ENCODE peak calls at places on chromosomes 6 and 20, in ten cellular contexts. One of them, this sample, is unnamed.

GRCh38 chr6:131116755-131117360 is 18.4 kb upstream of the AKAP7 start:
- DNase-seq in stomach: no peak
- DNase-seq in IMR-90: peak
- DNase-seq in left ventricle myocardium inferior: no peak
- DNase-seq in brain microvascular endothelial cell: peak
- DNase-seq in BE2C: no peak
- DNase-seq in uterus: no peak
- DNase-seq in psoas muscle: no peak
- DNase-seq in mucosa of descending colon: peak
- DNase-seq in SK-N-SH: peak
- DNase-seq in this sample: no peak

GRCh38 chr20:2752631-2753455 is 47.6 kb downstream of the CPXM1 start:
- DNase-seq in IMR-90: peak
- DNase-seq in BE2C: no peak
- DNase-seq in brain microvascular endothelial cell: no peak
- DNase-seq in mucosa of descending colon: peak
- DNase-seq in left ventricle myocardium inferior: no peak
- DNase-seq in stomach: no peak
- DNase-seq in psoas muscle: no peak
- DNase-seq in uterus: peak
- DNase-seq in SK-N-SH: no peak
- DNase-seq in this sample: no peak

GRCh38 chr6:124955108-124955851 is 7.0 kb upstream of the RNF217 start:
- DNase-seq in BE2C: peak
- DNase-seq in stomach: no peak
- DNase-seq in uterus: no peak
- DNase-seq in left ventricle myocardium inferior: no peak
- DNase-seq in IMR-90: no peak
- DNase-seq in SK-N-SH: no peak
- DNase-seq in brain microvascular endothelial cell: no peak
- DNase-seq in psoas muscle: no peak
- DNase-seq in mucosa of descending colon: no peak
- DNase-seq in this sample: no peak

GRCh38 chr6:134394141-134394648 is 76.3 kb upstream of the SGK1 start:
- DNase-seq in uterus: no peak
- DNase-seq in left ventricle myocardium inferior: no peak
- DNase-seq in psoas muscle: no peak
- DNase-seq in BE2C: no peak
- DNase-seq in stomach: no peak
- DNase-seq in brain microvascular endothelial cell: no peak
- DNase-seq in IMR-90: no peak
- DNase-seq in mucosa of descending colon: no peak
- DNase-seq in SK-N-SH: no peak
- DNase-seq in this sample: no peak

GRCh38 chr6:15913001-15913400 is 215.9 kb upstream of the MYLIP start:
- DNase-seq in mucosa of descending colon: no peak
- DNase-seq in left ventricle myocardium inferior: no peak
- DNase-seq in IMR-90: no peak
- DNase-seq in stomach: no peak
- DNase-seq in brain microvascular endothelial cell: no peak
- DNase-seq in psoas muscle: no peak
- DNase-seq in uterus: no peak
- DNase-seq in BE2C: no peak
- DNase-seq in SK-N-SH: no peak
- DNase-seq in this sample: no peak

GRCh38 chr6:43907789-43908472 is 137.9 kb downstream of the VEGFA start:
- DNase-seq in brain microvascular endothelial cell: no peak
- DNase-seq in uterus: no peak
- DNase-seq in SK-N-SH: peak
- DNase-seq in IMR-90: no peak
- DNase-seq in psoas muscle: peak
- DNase-seq in stomach: no peak
- DNase-seq in left ventricle myocardium inferior: peak
- DNase-seq in mucosa of descending colon: no peak
- DNase-seq in BE2C: peak
- DNase-seq in this sample: no peak

GRCh38 chr6:106512958-106513480 is 116.3 kb downstream of the RTN4IP1 start:
- DNase-seq in BE2C: no peak
- DNase-seq in uterus: no peak
- DNase-seq in mucosa of descending colon: no peak
- DNase-seq in psoas muscle: no peak
- DNase-seq in SK-N-SH: no peak
- DNase-seq in stomach: no peak
- DNase-seq in left ventricle myocardium inferior: no peak
- DNase-seq in brain microvascular endothelial cell: no peak
- DNase-seq in IMR-90: no peak
- DNase-seq in this sample: no peak

GRCh38 chr6:77457720-77458349 is 5.5 kb downstream of the HTR1B start:
- DNase-seq in brain microvascular endothelial cell: peak
- DNase-seq in IMR-90: peak
- DNase-seq in BE2C: peak
- DNase-seq in uterus: peak
- DNase-seq in psoas muscle: peak
- DNase-seq in mucosa of descending colon: peak
- DNase-seq in stomach: peak
- DNase-seq in left ventricle myocardium inferior: peak
- DNase-seq in SK-N-SH: peak
- DNase-seq in this sample: peak

GRCh38 chr6:41896280-41896679 is 1.1 kb upstream of the USP49 start:
- DNase-seq in IMR-90: no peak
- DNase-seq in left ventricle myocardium inferior: no peak
- DNase-seq in BE2C: no peak
- DNase-seq in uterus: no peak
- DNase-seq in mucosa of descending colon: no peak
- DNase-seq in SK-N-SH: no peak
- DNase-seq in stomach: no peak
- DNase-seq in brain microvascular endothelial cell: no peak
- DNase-seq in psoas muscle: no peak
- DNase-seq in this sample: no peak

GRCh38 chr6:31615748-31616147 is 714 bp downstream of the AIF1 start:
- DNase-seq in mucosa of descending colon: no peak
- DNase-seq in IMR-90: no peak
- DNase-seq in brain microvascular endothelial cell: no peak
- DNase-seq in left ventricle myocardium inferior: no peak
- DNase-seq in SK-N-SH: no peak
- DNase-seq in BE2C: no peak
- DNase-seq in psoas muscle: no peak
- DNase-seq in stomach: no peak
- DNase-seq in uterus: no peak
- DNase-seq in this sample: no peak

GRCh38 chr6:139126255-139126654 is 8.6 kb upstream of the HECA start:
- DNase-seq in brain microvascular endothelial cell: peak
- DNase-seq in SK-N-SH: no peak
- DNase-seq in uterus: no peak
- DNase-seq in mucosa of descending colon: no peak
- DNase-seq in BE2C: no peak
- DNase-seq in left ventricle myocardium inferior: no peak
- DNase-seq in stomach: no peak
- DNase-seq in psoas muscle: no peak
- DNase-seq in IMR-90: peak
- DNase-seq in this sample: no peak

GRCh38 chr6:10460096-10460495 is 45.2 kb upstream of the TFAP2A start:
- DNase-seq in BE2C: no peak
- DNase-seq in left ventricle myocardium inferior: no peak
- DNase-seq in SK-N-SH: no peak
- DNase-seq in brain microvascular endothelial cell: no peak
- DNase-seq in psoas muscle: no peak
- DNase-seq in IMR-90: no peak
- DNase-seq in mucosa of descending colon: no peak
- DNase-seq in stomach: no peak
- DNase-seq in uterus: no peak
- DNase-seq in this sample: no peak

GRCh38 chr20:37992802-37993538 is 40.3 kb downstream of the TTI1 start:
- DNase-seq in BE2C: no peak
- DNase-seq in IMR-90: peak
- DNase-seq in psoas muscle: peak
- DNase-seq in uterus: no peak
- DNase-seq in mucosa of descending colon: peak
- DNase-seq in stomach: no peak
- DNase-seq in SK-N-SH: peak
- DNase-seq in brain microvascular endothelial cell: peak
- DNase-seq in left ventricle myocardium inferior: peak
- DNase-seq in this sample: peak

GRCh38 chr20:1830240-1830639 is 65.0 kb upstream of the SIRPA start:
- DNase-seq in SK-N-SH: peak
- DNase-seq in IMR-90: peak
- DNase-seq in brain microvascular endothelial cell: peak
- DNase-seq in psoas muscle: peak
- DNase-seq in BE2C: peak
- DNase-seq in mucosa of descending colon: no peak
- DNase-seq in stomach: no peak
- DNase-seq in uterus: no peak
- DNase-seq in left ventricle myocardium inferior: peak
- DNase-seq in this sample: peak

GRCh38 chr20:53028337-53029007 is 56.3 kb downstream of the TSHZ2 start:
- DNase-seq in stomach: no peak
- DNase-seq in brain microvascular endothelial cell: no peak
- DNase-seq in left ventricle myocardium inferior: no peak
- DNase-seq in IMR-90: no peak
- DNase-seq in uterus: no peak
- DNase-seq in mucosa of descending colon: no peak
- DNase-seq in SK-N-SH: no peak
- DNase-seq in BE2C: no peak
- DNase-seq in psoas muscle: no peak
- DNase-seq in this sample: no peak

GRCh38 chr6:13026557-13026956 is 301.8 kb downstream of the TBC1D7 start:
- DNase-seq in psoas muscle: no peak
- DNase-seq in left ventricle myocardium inferior: no peak
- DNase-seq in IMR-90: no peak
- DNase-seq in stomach: no peak
- DNase-seq in mucosa of descending colon: no peak
- DNase-seq in uterus: no peak
- DNase-seq in SK-N-SH: peak
- DNase-seq in brain microvascular endothelial cell: no peak
- DNase-seq in BE2C: no peak
- DNase-seq in this sample: no peak
- TF ChIP-seq CTCF in psoas muscle: no peak
- TF ChIP-seq CTCF in left ventricle myocardium inferior: no peak
- TF ChIP-seq CTCF in IMR-90: no peak
- TF ChIP-seq CTCF in stomach: no peak
- TF ChIP-seq CTCF in mucosa of descending colon: no peak
- TF ChIP-seq CTCF in uterus: no peak
- TF ChIP-seq CTCF in SK-N-SH: no peak
- TF ChIP-seq CTCF in brain microvascular endothelial cell: no peak
- TF ChIP-seq CTCF in BE2C: no peak
- TF ChIP-seq CTCF in this sample: no peak

DNA sequence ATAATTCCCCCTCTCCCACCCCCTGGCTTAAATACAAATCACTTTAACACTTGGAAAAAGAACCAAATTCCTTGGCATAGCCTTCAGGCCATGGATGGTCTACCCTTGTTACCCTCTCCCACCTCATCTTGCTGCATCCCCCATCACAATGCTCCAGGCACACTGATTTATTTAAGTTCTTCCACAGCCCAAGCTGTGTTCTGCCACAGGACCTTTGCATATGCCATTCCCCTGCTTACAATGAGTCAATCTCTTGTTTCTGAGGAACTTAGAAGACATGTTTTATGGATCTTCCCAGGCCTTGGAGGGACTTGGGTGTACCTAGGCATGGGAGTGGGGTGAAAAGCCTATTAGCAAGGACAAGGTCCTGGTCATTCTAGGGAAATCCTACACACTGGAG is 6.2 kb upstream of the MAFB start:
- DNase-seq in uterus: no peak
- DNase-seq in brain microvascular endothelial cell: no peak
- DNase-seq in mucosa of descending colon: no peak
- DNase-seq in BE2C: no peak
- DNase-seq in psoas muscle: no peak
- DNase-seq in SK-N-SH: no peak
- DNase-seq in left ventricle myocardium inferior: no peak
- DNase-seq in IMR-90: no peak
- DNase-seq in stomach: no peak
- DNase-seq in this sample: no peak
- H3K4me3 ChIP-seq in uterus: no peak
- H3K4me3 ChIP-seq in brain microvascular endothelial cell: no peak
- H3K4me3 ChIP-seq in mucosa of descending colon: no peak
- H3K4me3 ChIP-seq in BE2C: no peak
- H3K4me3 ChIP-seq in psoas muscle: no peak
- H3K4me3 ChIP-seq in SK-N-SH: no peak
- H3K4me3 ChIP-seq in left ventricle myocardium inferior: no peak
- H3K4me3 ChIP-seq in IMR-90: no peak
- H3K4me3 ChIP-seq in stomach: no peak
- H3K4me3 ChIP-seq in this sample: no peak

GRCh38 chr20:40883097-40883496 is 145.5 kb upstream of the TOP1 start:
- DNase-seq in SK-N-SH: peak
- DNase-seq in left ventricle myocardium inferior: no peak
- DNase-seq in uterus: no peak
- DNase-seq in BE2C: peak
- DNase-seq in psoas muscle: no peak
- DNase-seq in brain microvascular endothelial cell: no peak
- DNase-seq in mucosa of descending colon: no peak
- DNase-seq in IMR-90: no peak
- DNase-seq in stomach: no peak
- DNase-seq in this sample: no peak
- TF ChIP-seq CTCF in SK-N-SH: no peak
- TF ChIP-seq CTCF in left ventricle myocardium inferior: no peak
- TF ChIP-seq CTCF in uterus: no peak
- TF ChIP-seq CTCF in BE2C: no peak
- TF ChIP-seq CTCF in psoas muscle: no peak
- TF ChIP-seq CTCF in brain microvascular endothelial cell: no peak
- TF ChIP-seq CTCF in mucosa of descending colon: no peak
- TF ChIP-seq CTCF in IMR-90: no peak
- TF ChIP-seq CTCF in stomach: no peak
- TF ChIP-seq CTCF in this sample: no peak

DNA sequence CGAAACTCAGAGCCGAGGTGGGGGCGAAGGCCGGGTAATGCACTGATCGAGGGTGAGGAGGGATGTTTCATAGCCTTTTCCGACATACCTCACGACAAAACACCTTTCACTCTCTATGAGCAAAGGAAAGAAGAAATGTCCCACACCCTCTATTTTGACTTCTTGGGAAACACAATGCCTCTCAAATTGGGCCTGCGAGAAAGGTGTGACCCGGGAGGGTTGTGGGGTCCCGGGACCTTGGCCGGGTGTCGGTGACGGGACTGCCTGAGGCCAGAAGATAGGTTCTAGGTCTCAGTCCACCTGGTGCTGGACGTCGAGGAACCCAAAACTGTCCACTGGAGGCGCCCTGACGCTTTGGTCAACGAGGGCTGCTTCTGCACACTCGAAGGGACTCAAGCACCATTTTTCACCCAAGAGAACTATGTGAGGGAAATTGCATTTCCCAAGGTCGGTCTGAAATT is 41.1 kb upstream of the OSTM1 start:
- DNase-seq in SK-N-SH: peak
- DNase-seq in uterus: no peak
- DNase-seq in mucosa of descending colon: peak
- DNase-seq in brain microvascular endothelial cell: no peak
- DNase-seq in left ventricle myocardium inferior: peak
- DNase-seq in BE2C: peak
- DNase-seq in stomach: peak
- DNase-seq in IMR-90: peak
- DNase-seq in psoas muscle: peak
- DNase-seq in this sample: no peak
- H3K4me3 ChIP-seq in SK-N-SH: peak
- H3K4me3 ChIP-seq in uterus: no peak
- H3K4me3 ChIP-seq in mucosa of descending colon: no peak
- H3K4me3 ChIP-seq in brain microvascular endothelial cell: no peak
- H3K4me3 ChIP-seq in left ventricle myocardium inferior: peak
- H3K4me3 ChIP-seq in BE2C: peak
- H3K4me3 ChIP-seq in stomach: peak
- H3K4me3 ChIP-seq in IMR-90: no peak
- H3K4me3 ChIP-seq in psoas muscle: peak
- H3K4me3 ChIP-seq in this sample: peak